ENCODE peak calls at places on chromosomes 2 and 18, in seven cellular contexts. S is H54; U is GM19239; O is GM03348; T is mucosa of descending colon; I is activated effector memory CD4-positive, alpha-beta T cell treated with anti-CD3 and anti-CD28 coated beads, Interleukin-2, amount 50 U/mL, for 16 hours; R is NCI-H82. J is an unnamed sample.

GRCh38 chr2:240840435-240841060 is 20.5 kb upstream of the KIF1A start:
- DNase-seq in S (peak), T (no peak), U (no peak), R (peak), I (no peak), O (peak), J (peak)

GRCh38 chr18:46155652-46156051 is 51.5 kb downstream of the HAUS1 start:
- DNase-seq in U (no peak), I (peak), S (peak), O (peak), R (no peak), T (no peak), J (no peak)

GRCh38 chr2:109189751-109190150 is 60.7 kb downstream of the SH3RF3 start:
- DNase-seq in R (no peak), O (no peak), I (no peak), S (no peak), U (no peak), T (no peak), J (no peak)

GRCh38 chr18:37874721-37875120 is 309.1 kb upstream of the CELF4 start:
- DNase-seq in U (no peak), R (no peak), O (no peak), I (no peak), S (no peak), T (no peak), J (no peak)

GRCh38 chr2:11569636-11570035 is 35.8 kb downstream of the GREB1 start:
- DNase-seq in U (no peak), S (no peak), I (peak), T (no peak), R (no peak), O (no peak), J (no peak)

GRCh38 chr2:198880421-198880820 is 577.3 kb downstream of the SATB2 start:
- DNase-seq in T (no peak), S (no peak), O (no peak), R (no peak), U (no peak), I (no peak), J (no peak)

GRCh38 chr2:1550076-1550475 is 136.8 kb downstream of the TPO start:
- DNase-seq in O (no peak), R (no peak), U (no peak), S (no peak), I (no peak), T (no peak), J (no peak)

GRCh38 chr2:98560256-98560771 is 48.0 kb downstream of the COA5 start:
- DNase-seq in S (peak), U (no peak), T (no peak), I (peak), R (no peak), O (peak), J (no peak)

GRCh38 chr18:3441290-3441689 is 8.7 kb upstream of the TGIF1 start:
- DNase-seq in U (no peak), T (no peak), I (no peak), O (peak), S (no peak), R (peak), J (no peak)

GRCh38 chr2:47488870-47489584 is 86.1 kb downstream of the MSH2 start:
- DNase-seq in T (no peak), S (peak), I (no peak), O (peak), U (no peak), R (no peak), J (no peak)

GRCh38 chr2:235727891-235728380 is 234.1 kb downstream of the AGAP1 start:
- DNase-seq in I (no peak), O (no peak), R (no peak), S (no peak), T (no peak), U (no peak), J (no peak)

GRCh38 chr2:84338069-84338468 is 121.0 kb downstream of the SUCLG1 start:
- DNase-seq in O (peak), R (peak), S (no peak), I (no peak), T (no peak), U (no peak), J (no peak)

GRCh38 chr2:238518828-238519186 is 92.1 kb downstream of the ASB1 start:
- DNase-seq in O (no peak), S (no peak), R (no peak), I (no peak), U (no peak), T (no peak), J (no peak)

GRCh38 chr2:64204716-64205115 is 60.5 kb upstream of the PELI1 start:
- DNase-seq in I (no peak), T (no peak), O (no peak), U (no peak), S (no peak), R (no peak), J (no peak)

GRCh38 chr2:198374375-198375072 is 570.1 kb downstream of the PLCL1 start:
- DNase-seq in T (no peak), S (peak), O (peak), U (peak), R (peak), I (no peak), J (peak)

GRCh38 chr2:70994055-70994444 is 623 bp downstream of the TEX261 start:
- DNase-seq in S (no peak), T (no peak), O (peak), I (no peak), R (peak), U (no peak), J (no peak)

GRCh38 chr2:144938308-144938709 is 418.4 kb upstream of the ZEB2 start:
- DNase-seq in S (no peak), T (no peak), R (no peak), U (no peak), O (peak), I (no peak), J (no peak)

GRCh38 chr2:10126627-10127026 is 4.1 kb downstream of the RRM2 start:
- DNase-seq in O (no peak), I (no peak), U (no peak), S (no peak), R (no peak), T (no peak), J (no peak)

GRCh38 chr18:12621737-12622306 is 36.1 kb downstream of the SPIRE1 start:
- DNase-seq in T (no peak), S (peak), R (peak), U (no peak), O (peak), I (no peak), J (no peak)

GRCh38 chr2:97011977-97012569 is 25.7 kb upstream of the FAM178B start:
- DNase-seq in I (no peak), T (no peak), R (peak), S (no peak), O (peak), U (no peak), J (peak)

GRCh38 chr2:220297093-220297492 is 669.7 kb downstream of the SLC4A3 start:
- DNase-seq in R (no peak), U (no peak), O (no peak), T (no peak), I (no peak), S (no peak), J (no peak)

GRCh38 chr2:233217892-233218377 is 33.5 kb upstream of the ATG16L1 start:
- DNase-seq in R (peak), S (no peak), I (no peak), U (no peak), T (no peak), O (no peak), J (no peak)

GRCh38 chr2:147449323-147450080 is 395.3 kb upstream of the ACVR2A start:
- DNase-seq in R (peak), T (no peak), U (no peak), I (peak), S (no peak), O (no peak), J (no peak)

GRCh38 chr2:24986397-24986796 is 14.6 kb upstream of the DNAJC27 start:
- DNase-seq in S (no peak), T (no peak), O (no peak), U (no peak), R (no peak), I (no peak), J (no peak)

GRCh38 chr2:8298783-8299182 is 383.1 kb upstream of the ID2 start:
- DNase-seq in I (no peak), R (no peak), T (no peak), U (no peak), S (no peak), O (no peak), J (peak)

GRCh38 chr2:150688016-150688415 is 200.5 kb upstream of the RND3 start:
- DNase-seq in S (no peak), R (no peak), I (no peak), T (no peak), O (no peak), U (no peak), J (no peak)

GRCh38 chr2:66446924-66447323 is 12.0 kb downstream of the MEIS1 start:
- DNase-seq in S (no peak), T (no peak), R (no peak), O (no peak), U (no peak), I (no peak), J (no peak)

GRCh38 chr2:118978064-118978463 is 36.1 kb downstream of the MARCO start:
- DNase-seq in R (no peak), I (no peak), S (no peak), T (no peak), U (no peak), O (no peak), J (no peak)

GRCh38 chr2:19362094-19362649 is 3.7 kb upstream of the OSR1 start:
- DNase-seq in R (no peak), I (peak), T (no peak), O (peak), U (no peak), S (no peak), J (peak)

GRCh38 chr2:10839813-10840212 is 27.2 kb upstream of the PDIA6 start:
- DNase-seq in I (no peak), T (no peak), U (no peak), S (no peak), O (peak), R (no peak), J (no peak)

GRCh38 chr18:160831-161570 is 2.6 kb downstream of the USP14 start:
- DNase-seq in S (no peak), T (no peak), U (no peak), I (no peak), R (no peak), O (no peak), J (no peak)

GRCh38 chr2:238220892-238221521 is 17.5 kb upstream of the ILKAP start:
- DNase-seq in T (no peak), U (no peak), R (no peak), I (no peak), S (peak), O (peak), J (peak)

J was measured in GM20000.